ENCODE peak calls at places on chromosomes 16 and 17, in five cellular contexts. J is BE2C; S is choroid plexus epithelial cell; U is CD4-positive, alpha-beta T cell; N is CD8-positive, alpha-beta T cell. H is an unnamed sample.

GRCh38 chr17:81651692-81652091 is 4.7 kb downstream of the PDE6G start:
- DNase-seq in J (peak; percentile 60), S (peak; percentile 76), U (no peak), N (no peak), H (peak; percentile 92)

GRCh38 chr16:17793354-17793753 is 322.6 kb upstream of the XYLT1 start:
- DNase-seq in J (no peak), S (no peak), U (no peak), N (no peak), H (no peak)

GRCh38 chr16:27759301-27759871 is 209.4 kb downstream of the KATNIP start:
- DNase-seq in J (no peak), S (peak; percentile 47), U (no peak), N (no peak), H (peak; percentile 84)

GRCh38 chr17:28042721-28043291 is 329 bp downstream of the NLK start:
- DNase-seq in J (no peak), S (no peak), U (no peak), N (no peak), H (no peak)

GRCh38 chr16:6111390-6111789 is 1013.8 kb upstream of the EEF2KMT start:
- DNase-seq in J (no peak), S (no peak), U (no peak), N (no peak), H (no peak)

GRCh38 chr16:27764869-27765675 is 215.1 kb downstream of the KATNIP start:
- DNase-seq in J (no peak), S (no peak), U (no peak), N (no peak), H (no peak)

GRCh38 chr17:794876-795275 is 12.7 kb downstream of the MRM3 start:
- DNase-seq in J (peak; percentile 60), S (peak; percentile 77), U (peak; percentile 18), N (peak; percentile 42), H (peak; percentile 73)

GRCh38 chr17:31741371-31741770 is 117.7 kb downstream of the COPRS start:
- DNase-seq in J (no peak), S (no peak), U (no peak), N (no peak), H (no peak)

GRCh38 chr17:17180141-17180603 is 26.0 kb downstream of the PLD6 start:
- DNase-seq in J (no peak), S (no peak), U (no peak), N (no peak), H (peak; percentile 19)

GRCh38 chr16:1533443-1533951 is at the start of gene TMEM204:
- DNase-seq in J (peak; percentile 79), S (peak; percentile 67), U (no peak), N (peak; percentile 50), H (peak; percentile 87)

GRCh38 chr17:67542219-67543114 is 165.4 kb downstream of the PITPNC1 start:
- DNase-seq in J (no peak), S (no peak), U (no peak), N (no peak), H (no peak)

GRCh38 chr16:54093281-54093680 is 193.3 kb downstream of the IRX3 start:
- DNase-seq in J (no peak), S (peak; percentile 70), U (no peak), N (no peak), H (peak; percentile 21)

GRCh38 chr16:84052071-84052622 is 9.6 kb upstream of the SLC38A8 start:
- DNase-seq in J (no peak), S (no peak), U (no peak), N (no peak), H (no peak)

GRCh38 chr17:4140125-4140524 is 2.7 kb downstream of the ZZEF1 start:
- DNase-seq in J (no peak), S (no peak), U (no peak), N (no peak), H (no peak)

GRCh38 chr17:49035470-49036269 is 38.5 kb downstream of the IGF2BP1 start:
- DNase-seq in J (peak; percentile 63), S (peak; percentile 65), U (peak; percentile 14), N (no peak), H (peak; percentile 65)

GRCh38 chr17:40556198-40556661 is 9.0 kb downstream of the CCR7 start:
- DNase-seq in J (no peak), S (no peak), U (no peak), N (no peak), H (no peak)

GRCh38 chr17:17839792-17840707 is 3.3 kb upstream of the SREBF1 start:
- DNase-seq in J (peak; percentile 77), S (peak; percentile 87), U (peak; percentile 70), N (peak; percentile 77), H (peak; percentile 96)

GRCh38 chr16:50282010-50282538 is 15.7 kb downstream of the ADCY7 start:
- DNase-seq in J (no peak), S (peak; percentile 80), U (no peak), N (peak; percentile 74), H (no peak)

GRCh38 chr16:49488740-49489525 is 115.3 kb downstream of the C16orf78 start:
- DNase-seq in J (no peak), S (no peak), U (no peak), N (no peak), H (no peak)

GRCh38 chr17:10052414-10052813 is 146.0 kb downstream of the GAS7 start:
- DNase-seq in J (no peak), S (no peak), U (no peak), N (no peak), H (no peak)
- TF ChIP-seq CTCF in J (no peak), S (no peak), U (no peak), N (no peak), H (no peak)

DNA sequence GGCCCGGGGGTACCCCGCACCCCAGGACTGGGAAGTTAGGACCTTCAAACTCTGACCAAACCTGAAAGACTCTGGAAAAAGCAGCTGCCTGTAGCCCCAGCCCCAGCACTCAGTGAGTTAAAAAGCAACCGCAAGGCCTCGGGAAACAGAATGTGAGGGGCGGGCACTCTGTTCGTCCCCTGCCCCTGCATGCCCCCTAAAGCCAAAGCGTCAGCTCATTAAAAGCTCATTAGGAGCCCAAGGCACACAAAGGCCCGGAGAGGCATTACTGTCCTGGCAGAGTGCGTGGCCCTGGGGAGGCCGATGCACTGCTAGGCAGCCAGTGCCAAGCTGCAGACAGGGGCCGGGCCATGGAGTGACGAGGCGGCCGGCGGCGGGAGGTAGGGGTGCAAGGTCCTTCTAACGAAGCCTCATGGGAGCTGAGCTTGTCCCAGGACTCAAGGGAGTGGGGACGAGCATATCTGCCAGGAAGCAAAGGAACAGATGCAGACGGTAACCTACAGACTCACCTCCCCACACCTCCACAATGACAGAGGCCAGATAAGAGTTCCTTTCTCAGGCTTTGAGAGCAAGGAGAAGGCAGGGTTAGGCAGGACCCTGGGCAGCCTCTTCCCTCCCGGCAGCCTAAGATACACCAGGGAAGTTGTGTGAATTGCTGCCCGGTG is 116.8 kb downstream of the ENGASE start:
- DNase-seq in J (no peak), S (no peak), U (no peak), N (no peak), H (no peak)
- TF ChIP-seq CTCF in J (no peak), S (no peak), U (no peak), N (no peak), H (no peak)

GRCh38 chr17:57955183-57955952 is at the start of gene CUEDC1:
- DNase-seq in J (peak; percentile 89), S (peak; percentile 54), U (peak; percentile 54), N (peak; percentile 59), H (peak; percentile 90)
- TF ChIP-seq CTCF in J (no peak), S (peak; percentile 41), U (no peak), N (peak; percentile 30), H (peak; percentile 1)

GRCh38 chr16:71880176-71880575 is 3.8 kb downstream of the ZNF821 start:
- DNase-seq in J (no peak), S (no peak), U (no peak), N (no peak), H (no peak)

GRCh38 chr16:71883193-71883848 is 661 bp downstream of the ZNF821 start:
- DNase-seq in J (peak; percentile 55), S (peak; percentile 23), U (peak; percentile 21), N (peak; percentile 63), H (no peak)

GRCh38 chr16:71882505-71883192 is 1.3 kb downstream of the ZNF821 start:
- DNase-seq in J (peak; percentile 75), S (peak; percentile 87), U (peak; percentile 60), N (peak; percentile 74), H (peak; percentile 64)

GRCh38 chr16:71885261-71885650 is 1.3 kb upstream of the ZNF821 start:
- DNase-seq in J (no peak), S (no peak), U (no peak), N (no peak), H (peak; percentile 27)

GRCh38 chr16:71883849-71884638 is at the start of gene ZNF821:
- DNase-seq in J (peak; percentile 94), S (peak; percentile 70), U (peak; percentile 62), N (peak; percentile 84), H (peak; percentile 87)
- TF ChIP-seq CTCF in J (peak; percentile 35), S (no peak), U (no peak), N (no peak), H (peak; percentile 31)

GRCh38 chr17:65100316-65101140 is 36.6 kb upstream of the RGS9 start:
- DNase-seq in J (peak; percentile 90), S (peak; percentile 76), U (peak; percentile 77), N (peak; percentile 82), H (peak; percentile 85)
- TF ChIP-seq CTCF in J (peak; percentile 76), S (peak; percentile 58), U (peak; percentile 76), N (peak; percentile 72), H (peak; percentile 82)

GRCh38 chr16:89045881-89046280 is 47.8 kb upstream of the ACSF3 start:
- DNase-seq in J (no peak), S (no peak), U (no peak), N (peak; percentile 1), H (no peak)
- TF ChIP-seq CTCF in J (no peak), S (no peak), U (no peak), N (no peak), H (no peak)

GRCh38 chr16:58127634-58128033 is 1.5 kb downstream of the CFAP20 start:
- DNase-seq in J (no peak), S (no peak), U (no peak), N (no peak), H (no peak)
- TF ChIP-seq CTCF in J (peak; percentile 33), S (peak; percentile 35), U (no peak), N (no peak), H (peak; percentile 29)

DNA sequence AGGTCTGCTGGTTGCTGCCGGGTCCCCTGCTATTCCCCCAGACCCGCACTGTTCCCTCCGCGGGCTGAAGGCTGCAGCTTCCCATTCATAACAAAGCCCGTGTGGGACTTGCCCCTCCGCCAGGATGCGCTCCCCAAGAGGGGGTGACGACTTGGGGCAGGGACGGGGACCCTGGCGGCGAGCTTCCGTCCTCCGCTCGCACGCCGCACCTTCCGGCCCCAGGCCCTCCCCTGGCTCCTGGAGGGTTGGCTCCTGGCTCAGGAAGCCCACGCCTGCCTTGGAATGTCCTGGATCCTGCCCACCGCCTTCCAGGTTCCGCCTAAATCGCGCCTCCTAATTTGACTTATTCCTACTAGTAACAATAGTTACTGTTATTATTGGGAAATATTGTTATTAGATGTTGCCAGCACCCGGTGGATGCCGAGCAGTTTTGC is 1.1 kb upstream of the TFAP4 start:
- DNase-seq in J (peak; percentile 52), S (peak; percentile 31), U (no peak), N (peak; percentile 46), H (peak; percentile 31)
- TF ChIP-seq CTCF in J (peak; percentile 37), S (peak; percentile 51), U (peak; percentile 22), N (no peak), H (peak; percentile 26)